ENCODE peak calls at places on chromosome 18, in eight cellular contexts. N is NCI-H345, A is brain microvascular endothelial cell, Q is colonic mucosa, Y is right atrium auricular region, J is AG08395, S is natural killer cell, H is non-pigmented ciliary epithelial cell. E is an unnamed sample.

GRCh38 chr18:74868461-74868860 is 270.8 kb downstream of the ZNF407 start:
- DNase-seq in N (no peak), A (no peak), Q (no peak), Y (no peak), J (no peak), S (no peak), H (no peak), E (no peak)

GRCh38 chr18:47118986-47119385 is 31.3 kb downstream of the HDHD2 start:
- DNase-seq in N (no peak), A (no peak), Q (no peak), Y (no peak), J (peak), S (no peak), H (no peak), E (no peak)

GRCh38 chr18:76493213-76494107 is 1.6 kb downstream of the ZNF516 start:
- DNase-seq in N (peak), A (peak), Q (peak), Y (peak), J (peak), S (no peak), H (no peak), E (peak)

GRCh38 chr18:55433688-55434087 is 154.3 kb downstream of the TCF4 start:
- DNase-seq in N (no peak), A (no peak), Q (no peak), Y (no peak), J (no peak), S (no peak), H (no peak), E (no peak)

GRCh38 chr18:49277395-49278036 is 182.9 kb downstream of the DYM start:
- DNase-seq in N (no peak), A (peak), Q (no peak), Y (no peak), J (peak), S (no peak), H (peak), E (no peak)

GRCh38 chr18:58541137-58541788 is 87.6 kb downstream of the ALPK2 start:
- DNase-seq in N (no peak), A (peak), Q (no peak), Y (no peak), J (no peak), S (no peak), H (no peak), E (peak)

GRCh38 chr18:61596296-61596695 is 263.1 kb downstream of the CDH20 start:
- DNase-seq in N (no peak), A (no peak), Q (no peak), Y (no peak), J (no peak), S (no peak), H (no peak), E (no peak)

GRCh38 chr18:35073186-35074105 is 32.2 kb downstream of the MAPRE2 start:
- DNase-seq in N (no peak), A (no peak), Q (no peak), Y (no peak), J (peak), S (no peak), H (no peak), E (no peak)

GRCh38 chr18:12056034-12056883 is 37.4 kb upstream of the ANKRD62 start:
- DNase-seq in N (no peak), A (no peak), Q (no peak), Y (peak), J (no peak), S (no peak), H (no peak), E (no peak)

GRCh38 chr18:43935051-43935412 is 657.7 kb upstream of the SYT4 start:
- DNase-seq in N (no peak), A (no peak), Q (no peak), Y (no peak), J (no peak), S (no peak), H (no peak), E (no peak)

GRCh38 chr18:74748809-74749208 is 151.1 kb downstream of the ZNF407 start:
- DNase-seq in N (peak), A (no peak), Q (no peak), Y (no peak), J (no peak), S (no peak), H (no peak), E (no peak)

GRCh38 chr18:79877163-79878091 is 74.0 kb downstream of the SLC66A2 start:
- DNase-seq in N (no peak), A (no peak), Q (no peak), Y (peak), J (no peak), S (no peak), H (no peak), E (no peak)

GRCh38 chr18:9082763-9083510 is 19.6 kb upstream of the NDUFV2 start:
- DNase-seq in N (no peak), A (no peak), Q (no peak), Y (no peak), J (no peak), S (no peak), H (no peak), E (no peak)

GRCh38 chr18:58194028-58194427 is 150.0 kb downstream of the NEDD4L start:
- DNase-seq in N (peak), A (no peak), Q (peak), Y (no peak), J (no peak), S (no peak), H (no peak), E (no peak)

GRCh38 chr18:21168880-21169279 is 57.3 kb upstream of the ROCK1 start:
- DNase-seq in N (no peak), A (no peak), Q (no peak), Y (no peak), J (no peak), S (no peak), H (no peak), E (no peak)

GRCh38 chr18:45775241-45775676 is 50.2 kb upstream of the SIGLEC15 start:
- DNase-seq in N (no peak), A (peak), Q (peak), Y (peak), J (peak), S (peak), H (no peak), E (no peak)

GRCh38 chr18:24398515-24398914 is 891 bp upstream of the OSBPL1A start:
- DNase-seq in N (no peak), A (peak), Q (peak), Y (no peak), J (peak), S (no peak), H (no peak), E (no peak)

GRCh38 chr18:22552254-22552653 is 134.5 kb upstream of the CTAGE1 start:
- DNase-seq in N (no peak), A (peak), Q (no peak), Y (no peak), J (no peak), S (no peak), H (no peak), E (peak)

GRCh38 chr18:2654828-2655152 is 736 bp upstream of the SMCHD1 start:
- DNase-seq in N (no peak), A (no peak), Q (no peak), Y (no peak), J (no peak), S (no peak), H (no peak), E (no peak)

GRCh38 chr18:8721716-8722115 is 16.4 kb downstream of the MTCL1 start:
- DNase-seq in N (no peak), A (peak), Q (peak), Y (peak), J (peak), S (no peak), H (no peak), E (peak)

GRCh38 chr18:12017079-12017478 is 35.8 kb downstream of the IMPA2 start:
- DNase-seq in N (no peak), A (no peak), Q (no peak), Y (no peak), J (no peak), S (no peak), H (no peak), E (no peak)

GRCh38 chr18:39561136-39561535 is 1995.5 kb upstream of the CELF4 start:
- DNase-seq in N (no peak), A (no peak), Q (no peak), Y (no peak), J (peak), S (no peak), H (no peak), E (no peak)

GRCh38 chr18:55206941-55207340 is 247.7 kb upstream of the CCDC68 start:
- DNase-seq in N (no peak), A (no peak), Q (no peak), Y (no peak), J (peak), S (no peak), H (no peak), E (peak)

GRCh38 chr18:11960743-11961380 is 20.4 kb upstream of the IMPA2 start:
- DNase-seq in N (no peak), A (no peak), Q (no peak), Y (no peak), J (no peak), S (no peak), H (no peak), E (no peak)

GRCh38 chr18:34976899-34977786 is 64.1 kb upstream of the MAPRE2 start:
- DNase-seq in N (peak), A (peak), Q (peak), Y (peak), J (peak), S (peak), H (no peak), E (no peak)

GRCh38 chr18:72849671-72850070 is 18.1 kb downstream of the NETO1 start:
- DNase-seq in N (no peak), A (no peak), Q (no peak), Y (no peak), J (no peak), S (no peak), H (no peak), E (no peak)